ENCODE peak calls at places on chromosomes 4 and X, in nine cellular contexts. K, A, B, V, G, Q, J, C and M are unnamed samples.

GRCh38 chr4:110533590-110533910 is 57.6 kb downstream of the ENPEP start:
- DNase-seq in K (peak; percentile 1), A (no peak), B (no peak), V (no peak), G (no peak), Q (no peak), J (no peak), C (no peak), M (no peak)

GRCh38 chr4:42149004-42149403 is 3.5 kb downstream of the BEND4 start:
- DNase-seq in K (no peak), A (no peak), B (no peak), V (no peak), G (no peak), Q (no peak), J (no peak), C (peak; percentile 8), M (no peak)

GRCh38 chr4:173699841-173700475 is 169.9 kb upstream of the HAND2 start:
- DNase-seq in K (no peak), A (no peak), B (no peak), V (no peak), G (no peak), Q (no peak), J (no peak), C (no peak), M (no peak)

GRCh38 chr4:19130836-19131235 is 1109.3 kb upstream of the LCORL start:
- DNase-seq in K (no peak), A (peak; percentile 21), B (no peak), V (no peak), G (no peak), Q (no peak), J (no peak), C (no peak), M (no peak)

GRCh38 chr4:24137963-24138601 is 248.2 kb upstream of the PPARGC1A start:
- DNase-seq in K (no peak), A (no peak), B (no peak), V (no peak), G (no peak), Q (no peak), J (no peak), C (no peak), M (no peak)

GRCh38 chr4:102684605-102685052 is 76.1 kb downstream of the MANBA start:
- DNase-seq in K (peak; percentile 14), A (peak; percentile 23), B (no peak), V (no peak), G (no peak), Q (no peak), J (no peak), C (no peak), M (no peak)

GRCh38 chr4:175562537-175562936 is 249.5 kb downstream of the GPM6A start:
- DNase-seq in K (no peak), A (no peak), B (no peak), V (no peak), G (no peak), Q (no peak), J (no peak), C (no peak), M (no peak)

GRCh38 chr4:89899157-89899556 is 4.5 kb downstream of the MMRN1 start:
- DNase-seq in K (no peak), A (no peak), B (no peak), V (no peak), G (no peak), Q (no peak), J (no peak), C (no peak), M (no peak)

GRCh38 chr4:84968936-84969335 is 2.4 kb upstream of the WDFY3 start:
- DNase-seq in K (peak; percentile 6), A (no peak), B (no peak), V (no peak), G (no peak), Q (no peak), J (no peak), C (no peak), M (no peak)

GRCh38 chr4:93030670-93031069 is 726.9 kb downstream of the GRID2 start:
- DNase-seq in K (no peak), A (no peak), B (no peak), V (no peak), G (no peak), Q (no peak), J (no peak), C (no peak), M (no peak)

GRCh38 chr4:158814636-158815035 is 45.8 kb downstream of the FNIP2 start:
- DNase-seq in K (peak; percentile 36), A (peak; percentile 88), B (no peak), V (no peak), G (no peak), Q (no peak), J (no peak), C (no peak), M (no peak)

GRCh38 chr4:142683997-142684396 is 162.1 kb downstream of the INPP4B start:
- DNase-seq in K (no peak), A (peak; percentile 67), B (no peak), V (no peak), G (no peak), Q (no peak), J (no peak), C (no peak), M (no peak)

GRCh38 chr4:5753766-5754528 is 42.9 kb downstream of the EVC start:
- DNase-seq in K (peak; percentile 94), A (peak; percentile 83), B (peak; percentile 65), V (peak; percentile 77), G (no peak), Q (no peak), J (no peak), C (peak; percentile 31), M (no peak)

GRCh38 chrX:96387801-96388200 is 296.8 kb upstream of the DIAPH2 start:
- DNase-seq in K (no peak), A (no peak), B (no peak), V (no peak), G (no peak), Q (no peak), J (no peak), C (no peak), M (no peak)

GRCh38 chrX:46710425-46710824 is 48.5 kb downstream of the SLC9A7 start:
- DNase-seq in K (peak; percentile 8), A (peak; percentile 21), B (no peak), V (no peak), G (no peak), Q (no peak), J (no peak), C (no peak), M (no peak)

GRCh38 chr4:140253556-140254027 is 99.6 kb upstream of the MAML3 start:
- DNase-seq in K (no peak), A (no peak), B (no peak), V (no peak), G (no peak), Q (no peak), J (no peak), C (no peak), M (no peak)
- TF ChIP-seq CTCF in K (no peak), A (no peak), B (no peak), V (no peak), G (no peak), Q (no peak), J (no peak), C (no peak), M (no peak)

DNA sequence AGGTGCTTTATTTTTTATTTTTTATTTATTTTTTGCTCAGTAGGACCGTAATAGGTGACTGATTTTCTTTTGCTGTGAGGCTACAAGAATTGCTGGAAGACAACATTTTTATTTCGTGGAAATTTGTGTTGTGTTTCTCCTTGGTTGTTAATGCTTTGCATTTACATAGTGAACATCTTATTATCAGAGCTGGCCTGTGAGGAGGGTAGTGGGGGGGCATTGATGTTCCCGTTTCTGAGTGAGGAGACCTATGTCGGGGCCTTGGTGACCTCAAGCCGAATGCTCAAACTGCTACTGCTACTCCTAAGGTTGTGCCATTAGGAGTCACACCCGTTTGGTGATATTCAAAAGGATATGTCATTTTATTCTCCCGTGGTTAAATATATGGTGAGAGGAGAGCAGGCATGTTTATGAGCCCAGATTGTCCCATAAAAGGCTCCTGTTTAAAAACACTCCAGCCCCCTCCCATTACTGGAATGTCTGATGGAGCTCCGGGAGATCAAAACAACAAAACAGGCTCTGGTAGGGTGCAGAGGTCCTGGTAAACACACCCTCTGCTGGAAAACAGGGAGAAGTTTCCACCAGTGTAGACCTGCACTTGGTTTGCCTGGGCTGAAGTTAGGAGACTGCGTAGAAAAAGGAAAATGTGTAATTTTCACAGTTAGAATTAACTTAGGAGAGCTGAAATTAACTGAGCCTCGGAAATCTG is 5.6 kb downstream of the PDGFRA start:
- DNase-seq in K (peak; percentile 56), A (no peak), B (peak; percentile 57), V (no peak), G (no peak), Q (no peak), J (no peak), C (no peak), M (no peak)
- TF ChIP-seq CTCF in K (no peak), A (peak; percentile 16), B (no peak), V (no peak), G (no peak), Q (no peak), J (peak; percentile 24), C (no peak), M (no peak)

DNA sequence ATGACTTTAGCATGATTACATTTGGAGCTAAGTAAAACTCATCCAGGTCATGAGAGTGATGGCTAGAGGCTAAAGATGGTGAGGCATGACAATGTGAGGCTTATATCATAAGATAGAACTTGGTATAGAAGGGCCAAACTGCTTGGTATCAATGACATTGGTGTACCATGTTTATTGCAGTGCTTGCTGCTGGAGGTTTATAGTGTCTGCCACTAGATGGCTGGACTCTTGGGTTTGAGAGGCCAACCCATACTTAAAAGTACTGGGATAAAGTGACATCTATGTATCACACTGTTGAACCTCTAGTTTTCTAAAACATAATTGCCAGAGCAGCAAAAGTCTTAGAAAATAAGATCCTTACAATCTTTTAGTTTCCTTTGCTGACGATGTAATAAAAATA is 83.0 kb upstream of the TACR3 start:
- DNase-seq in K (no peak), A (no peak), B (no peak), V (no peak), G (no peak), Q (no peak), J (no peak), C (no peak), M (no peak)
- TF ChIP-seq CTCF in K (no peak), A (no peak), B (no peak), V (no peak), G (no peak), Q (no peak), J (no peak), C (peak; percentile 31), M (no peak)

GRCh38 chr4:15755781-15756180 is 22.3 kb upstream of the CD38 start:
- DNase-seq in K (no peak), A (no peak), B (no peak), V (no peak), G (no peak), Q (no peak), J (no peak), C (no peak), M (no peak)

GRCh38 chr4:15757084-15757483 is 21.0 kb upstream of the CD38 start:
- DNase-seq in K (no peak), A (no peak), B (no peak), V (no peak), G (no peak), Q (no peak), J (no peak), C (no peak), M (no peak)

GRCh38 chr4:15758294-15758693 is 19.8 kb upstream of the CD38 start:
- DNase-seq in K (no peak), A (no peak), B (no peak), V (no peak), G (no peak), Q (no peak), J (no peak), C (no peak), M (no peak)

GRCh38 chr4:15755321-15755750 is 22.8 kb upstream of the CD38 start:
- DNase-seq in K (peak; percentile 32), A (peak; percentile 13), B (no peak), V (no peak), G (no peak), Q (no peak), J (no peak), C (no peak), M (no peak)

GRCh38 chr4:15756361-15756861 is 21.7 kb upstream of the CD38 start:
- DNase-seq in K (peak; percentile 34), A (no peak), B (no peak), V (no peak), G (no peak), Q (no peak), J (no peak), C (peak; percentile 34), M (no peak)
- TF ChIP-seq CTCF in K (no peak), A (peak; percentile 13), B (no peak), V (no peak), G (no peak), Q (no peak), J (no peak), C (peak; percentile 47), M (peak; percentile 8)